ENCODE peak calls at places on chromosomes 7 and 10, in nine cellular contexts. One of them, this sample, is unnamed.

GRCh38 chr10:104472957-104473745 is 119.5 kb downstream of the CFAP58 start:
- DNase-seq in right lobe of liver: no peak
- DNase-seq in Peyer's patch: no peak
- DNase-seq in CD8-positive, alpha-beta memory T cell: no peak
- DNase-seq in cardiac muscle cell: no peak
- DNase-seq in ovary: no peak
- DNase-seq in brain microvascular endothelial cell: no peak
- DNase-seq in dorsolateral prefrontal cortex: no peak
- DNase-seq in fibroblast of lung: no peak
- DNase-seq in this sample: no peak

GRCh38 chr10:16902606-16903005 is 85.4 kb upstream of the RSU1 start:
- DNase-seq in cardiac muscle cell: no peak
- DNase-seq in dorsolateral prefrontal cortex: no peak
- DNase-seq in Peyer's patch: no peak
- DNase-seq in right lobe of liver: no peak
- DNase-seq in brain microvascular endothelial cell: no peak
- DNase-seq in ovary: no peak
- DNase-seq in CD8-positive, alpha-beta memory T cell: no peak
- DNase-seq in fibroblast of lung: no peak
- DNase-seq in this sample: no peak

GRCh38 chr7:44705434-44705833 is 43.2 kb upstream of the ZMIZ2 start:
- DNase-seq in CD8-positive, alpha-beta memory T cell: no peak
- DNase-seq in brain microvascular endothelial cell: no peak
- DNase-seq in Peyer's patch: no peak
- DNase-seq in cardiac muscle cell: no peak
- DNase-seq in fibroblast of lung: no peak
- DNase-seq in ovary: no peak
- DNase-seq in dorsolateral prefrontal cortex: no peak
- DNase-seq in right lobe of liver: no peak
- DNase-seq in this sample: no peak

GRCh38 chr7:48052748-48053147 is 17.4 kb downstream of the C7orf57 start:
- DNase-seq in Peyer's patch: no peak
- DNase-seq in CD8-positive, alpha-beta memory T cell: no peak
- DNase-seq in right lobe of liver: no peak
- DNase-seq in cardiac muscle cell: no peak
- DNase-seq in brain microvascular endothelial cell: peak
- DNase-seq in fibroblast of lung: peak
- DNase-seq in ovary: no peak
- DNase-seq in dorsolateral prefrontal cortex: no peak
- DNase-seq in this sample: no peak

GRCh38 chr7:73865738-73866445 is 4.9 kb downstream of the TMEM270 start:
- DNase-seq in cardiac muscle cell: peak
- DNase-seq in brain microvascular endothelial cell: peak
- DNase-seq in CD8-positive, alpha-beta memory T cell: no peak
- DNase-seq in dorsolateral prefrontal cortex: no peak
- DNase-seq in fibroblast of lung: peak
- DNase-seq in Peyer's patch: no peak
- DNase-seq in ovary: peak
- DNase-seq in right lobe of liver: no peak
- DNase-seq in this sample: no peak

GRCh38 chr10:14648042-14648765 is 126.5 kb downstream of the FAM107B start:
- DNase-seq in Peyer's patch: peak
- DNase-seq in cardiac muscle cell: peak
- DNase-seq in right lobe of liver: peak
- DNase-seq in ovary: no peak
- DNase-seq in brain microvascular endothelial cell: peak
- DNase-seq in CD8-positive, alpha-beta memory T cell: peak
- DNase-seq in fibroblast of lung: peak
- DNase-seq in dorsolateral prefrontal cortex: no peak
- DNase-seq in this sample: peak

GRCh38 chr7:130092598-130092997 is 22.3 kb downstream of the KLHDC10 start:
- DNase-seq in right lobe of liver: no peak
- DNase-seq in CD8-positive, alpha-beta memory T cell: no peak
- DNase-seq in ovary: no peak
- DNase-seq in cardiac muscle cell: no peak
- DNase-seq in fibroblast of lung: no peak
- DNase-seq in brain microvascular endothelial cell: no peak
- DNase-seq in dorsolateral prefrontal cortex: no peak
- DNase-seq in Peyer's patch: no peak
- DNase-seq in this sample: no peak

GRCh38 chr7:24764972-24765744 is 7.9 kb upstream of the GSDME start:
- DNase-seq in right lobe of liver: no peak
- DNase-seq in CD8-positive, alpha-beta memory T cell: no peak
- DNase-seq in fibroblast of lung: peak
- DNase-seq in ovary: no peak
- DNase-seq in dorsolateral prefrontal cortex: no peak
- DNase-seq in brain microvascular endothelial cell: peak
- DNase-seq in Peyer's patch: no peak
- DNase-seq in cardiac muscle cell: peak
- DNase-seq in this sample: no peak

GRCh38 chr10:86023931-86024554 is 342.6 kb downstream of the GRID1 start:
- DNase-seq in brain microvascular endothelial cell: no peak
- DNase-seq in right lobe of liver: no peak
- DNase-seq in ovary: no peak
- DNase-seq in dorsolateral prefrontal cortex: no peak
- DNase-seq in Peyer's patch: no peak
- DNase-seq in CD8-positive, alpha-beta memory T cell: no peak
- DNase-seq in cardiac muscle cell: peak
- DNase-seq in fibroblast of lung: no peak
- DNase-seq in this sample: no peak

DNA sequence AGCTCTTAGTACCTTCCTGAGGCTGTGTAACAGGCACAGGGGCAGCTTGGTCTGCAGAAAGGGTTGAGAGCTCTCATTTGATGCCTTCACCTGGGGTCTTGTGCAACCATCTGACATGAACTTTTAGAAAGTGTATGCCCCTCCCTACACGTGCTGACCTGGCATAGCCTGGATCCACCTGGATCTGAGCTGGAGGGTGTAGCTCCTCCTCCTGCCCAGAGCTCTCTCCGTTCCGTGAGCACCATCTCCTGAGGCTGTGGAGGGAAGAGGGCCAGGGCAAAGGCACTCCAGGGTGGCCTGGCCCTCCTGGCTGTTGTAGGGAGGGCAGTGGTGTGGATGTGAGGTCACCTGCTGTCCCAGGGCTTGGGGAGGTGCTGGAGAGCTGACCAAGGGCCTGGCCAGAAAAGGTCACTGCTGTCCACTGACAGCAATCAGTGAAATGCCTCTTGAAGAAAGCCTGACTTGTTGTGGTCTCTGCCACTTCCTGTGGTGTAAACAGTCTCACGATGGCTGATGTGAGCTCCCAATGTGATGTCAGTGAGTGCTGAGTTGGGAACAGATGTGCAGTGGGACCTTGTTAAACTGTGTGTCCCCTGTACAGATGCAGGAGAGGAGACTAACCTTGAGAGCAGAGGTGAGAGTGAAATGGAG is 23.0 kb downstream of the AMZ1 start:
- DNase-seq in cardiac muscle cell: no peak
- DNase-seq in CD8-positive, alpha-beta memory T cell: peak
- DNase-seq in ovary: no peak
- DNase-seq in dorsolateral prefrontal cortex: no peak
- DNase-seq in right lobe of liver: no peak
- DNase-seq in Peyer's patch: peak
- DNase-seq in brain microvascular endothelial cell: no peak
- DNase-seq in fibroblast of lung: no peak
- DNase-seq in this sample: no peak
- H3K27ac ChIP-seq in cardiac muscle cell: peak
- H3K27ac ChIP-seq in CD8-positive, alpha-beta memory T cell: no peak
- H3K27ac ChIP-seq in ovary: no peak
- H3K27ac ChIP-seq in dorsolateral prefrontal cortex: no peak
- H3K27ac ChIP-seq in right lobe of liver: no peak
- H3K27ac ChIP-seq in Peyer's patch: no peak
- H3K27ac ChIP-seq in brain microvascular endothelial cell: no peak
- H3K27ac ChIP-seq in fibroblast of lung: no peak
- H3K27ac ChIP-seq in this sample: no peak

DNA sequence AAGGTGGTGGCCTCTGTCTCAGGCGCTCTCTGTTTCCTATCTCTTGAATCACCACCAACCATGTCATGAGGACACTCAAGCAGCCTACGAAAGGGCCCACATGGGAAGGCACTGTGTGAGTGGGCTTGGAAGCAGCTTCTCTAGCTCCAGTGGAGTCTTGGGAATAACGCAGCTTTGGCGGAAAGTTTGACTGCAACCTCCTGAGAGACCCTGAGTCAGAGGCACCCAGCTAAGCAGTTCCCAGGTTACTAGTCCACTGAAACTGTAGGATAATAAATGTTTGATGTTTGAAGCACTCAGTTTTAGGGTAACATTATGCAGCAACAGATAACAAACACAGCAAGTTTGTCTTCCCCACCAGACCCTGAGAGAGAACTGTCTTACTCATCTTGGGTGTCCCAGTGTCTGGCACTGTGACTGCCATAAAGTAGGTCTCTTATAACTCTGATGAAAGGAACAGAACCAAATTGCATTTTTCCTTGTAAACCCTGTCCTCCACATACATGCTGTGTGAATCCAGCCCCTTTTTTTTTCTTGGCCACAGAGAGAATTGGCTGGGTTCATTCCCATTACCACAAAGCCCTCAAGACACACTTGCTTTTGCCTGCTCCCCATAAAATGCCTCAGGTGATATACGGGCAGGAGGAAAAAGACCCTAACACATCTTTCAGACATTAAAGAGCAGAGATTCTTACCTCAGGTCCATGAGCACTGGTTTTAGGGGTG is 185.5 kb downstream of the ZNF365 start:
- DNase-seq in ovary: no peak
- DNase-seq in dorsolateral prefrontal cortex: no peak
- DNase-seq in right lobe of liver: no peak
- DNase-seq in Peyer's patch: no peak
- DNase-seq in cardiac muscle cell: no peak
- DNase-seq in CD8-positive, alpha-beta memory T cell: no peak
- DNase-seq in brain microvascular endothelial cell: no peak
- DNase-seq in fibroblast of lung: no peak
- DNase-seq in this sample: no peak
- H3K27ac ChIP-seq in ovary: no peak
- H3K27ac ChIP-seq in dorsolateral prefrontal cortex: no peak
- H3K27ac ChIP-seq in right lobe of liver: no peak
- H3K27ac ChIP-seq in Peyer's patch: no peak
- H3K27ac ChIP-seq in cardiac muscle cell: no peak
- H3K27ac ChIP-seq in CD8-positive, alpha-beta memory T cell: no peak
- H3K27ac ChIP-seq in brain microvascular endothelial cell: no peak
- H3K27ac ChIP-seq in fibroblast of lung: no peak
- H3K27ac ChIP-seq in this sample: no peak

DNA sequence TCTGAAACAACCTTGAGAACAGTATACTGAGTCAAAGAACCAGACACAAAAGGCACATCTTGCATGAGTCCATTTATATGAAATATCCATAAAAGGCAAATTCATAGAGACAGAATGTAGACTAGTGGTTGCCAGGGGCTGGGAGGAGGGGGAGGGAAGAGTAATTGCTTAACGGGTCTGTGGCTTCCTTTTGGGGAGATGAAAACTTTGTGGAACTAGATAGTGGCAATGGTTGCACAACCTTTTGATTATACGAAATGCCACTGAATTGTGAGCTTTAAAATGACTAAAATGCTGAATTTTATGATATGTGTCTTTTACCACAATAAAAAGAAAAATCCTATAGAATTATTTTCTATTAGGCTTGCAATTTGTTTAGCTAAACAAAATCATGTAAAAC is 16.8 kb downstream of the ADRB1 start:
- DNase-seq in brain microvascular endothelial cell: no peak
- DNase-seq in ovary: no peak
- DNase-seq in right lobe of liver: no peak
- DNase-seq in Peyer's patch: no peak
- DNase-seq in cardiac muscle cell: no peak
- DNase-seq in CD8-positive, alpha-beta memory T cell: no peak
- DNase-seq in fibroblast of lung: no peak
- DNase-seq in dorsolateral prefrontal cortex: no peak
- DNase-seq in this sample: no peak
- H3K27ac ChIP-seq in brain microvascular endothelial cell: no peak
- H3K27ac ChIP-seq in ovary: no peak
- H3K27ac ChIP-seq in right lobe of liver: no peak
- H3K27ac ChIP-seq in Peyer's patch: no peak
- H3K27ac ChIP-seq in cardiac muscle cell: no peak
- H3K27ac ChIP-seq in CD8-positive, alpha-beta memory T cell: no peak
- H3K27ac ChIP-seq in fibroblast of lung: no peak
- H3K27ac ChIP-seq in dorsolateral prefrontal cortex: no peak
- H3K27ac ChIP-seq in this sample: no peak

DNA sequence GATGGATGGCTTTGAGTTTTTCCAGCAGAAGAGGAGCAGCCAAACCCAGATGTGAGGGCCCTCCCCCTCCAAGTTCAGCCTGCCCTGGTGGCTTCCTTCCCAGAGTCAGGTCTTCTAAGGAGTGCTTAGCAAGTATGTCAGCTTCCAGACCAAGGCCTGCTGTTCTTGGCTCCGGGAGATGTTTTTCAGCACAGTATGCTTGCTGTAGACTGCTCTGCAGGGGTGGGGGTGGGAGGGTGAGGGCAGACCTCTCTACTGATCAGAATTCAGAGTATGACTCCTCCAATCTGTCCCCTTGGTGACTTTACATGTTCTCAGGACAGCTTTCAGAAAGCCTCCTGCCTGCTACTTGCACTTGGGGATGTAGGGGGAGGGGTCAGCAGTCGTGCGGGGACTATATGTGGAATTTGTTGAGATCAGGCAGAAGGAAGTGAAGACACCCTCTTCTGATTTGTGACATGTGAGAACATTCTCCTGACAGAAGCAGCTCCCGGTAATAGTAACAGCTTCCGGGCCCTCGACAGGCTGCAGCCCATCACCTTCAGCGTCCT is 516.4 kb upstream of the ZMIZ1 start:
- DNase-seq in ovary: peak
- DNase-seq in fibroblast of lung: peak
- DNase-seq in right lobe of liver: no peak
- DNase-seq in dorsolateral prefrontal cortex: no peak
- DNase-seq in CD8-positive, alpha-beta memory T cell: no peak
- DNase-seq in brain microvascular endothelial cell: peak
- DNase-seq in Peyer's patch: no peak
- DNase-seq in cardiac muscle cell: peak
- DNase-seq in this sample: peak
- H3K27ac ChIP-seq in ovary: no peak
- H3K27ac ChIP-seq in fibroblast of lung: no peak
- H3K27ac ChIP-seq in right lobe of liver: no peak
- H3K27ac ChIP-seq in dorsolateral prefrontal cortex: no peak
- H3K27ac ChIP-seq in CD8-positive, alpha-beta memory T cell: no peak
- H3K27ac ChIP-seq in brain microvascular endothelial cell: no peak
- H3K27ac ChIP-seq in Peyer's patch: peak
- H3K27ac ChIP-seq in cardiac muscle cell: peak
- H3K27ac ChIP-seq in this sample: no peak

This sample was measured in caudate nucleus.